ENCODE peak calls at places on chromosomes 11 and 22, in nine cellular contexts. H is transverse colon, L is A549, V is tibial nerve, W is stomach, A is spleen, N is body of pancreas, T is heart left ventricle, S is HCT116. O is an unnamed sample.

GRCh38 chr11:19844806-19845205 is 132.2 kb downstream of the NAV2 start:
- DNase-seq in H (no peak), L (no peak), V (no peak), W (no peak), A (no peak), N (no peak), T (no peak), S (no peak), O (no peak)

GRCh38 chr22:20080445-20080775 is 369 bp downstream of the DGCR8 start:
- DNase-seq in H (peak; percentile 71), L (peak; percentile 36), V (peak; percentile 17), W (peak; percentile 62), A (peak; percentile 94), N (peak; percentile 54), T (peak; percentile 79), S (no peak), O (peak; percentile 80)

GRCh38 chr11:115182282-115182952 is 321.8 kb downstream of the CADM1 start:
- DNase-seq in H (no peak), L (no peak), V (no peak), W (no peak), A (no peak), N (no peak), T (no peak), S (no peak), O (no peak)

GRCh38 chr22:21064917-21065864 is 19.4 kb downstream of the LRRC74B start:
- DNase-seq in H (no peak), L (no peak), V (no peak), W (no peak), A (no peak), N (no peak), T (no peak), S (no peak), O (no peak)

GRCh38 chr11:129508163-129508562 is 132.5 kb downstream of the BARX2 start:
- DNase-seq in H (no peak), L (no peak), V (no peak), W (no peak), A (no peak), N (no peak), T (no peak), S (no peak), O (no peak)

GRCh38 chr11:69312418-69313399 is 18.8 kb downstream of the MYEOV start:
- DNase-seq in H (no peak), L (no peak), V (no peak), W (no peak), A (no peak), N (no peak), T (peak; percentile 78), S (no peak), O (no peak)

GRCh38 chr11:14184548-14184947 is 174.4 kb downstream of the RRAS2 start:
- DNase-seq in H (no peak), L (no peak), V (no peak), W (no peak), A (no peak), N (no peak), T (no peak), S (no peak), O (no peak)

GRCh38 chr11:38019072-38019775 is 1421.2 kb upstream of the RAG2 start:
- DNase-seq in H (no peak), L (no peak), V (no peak), W (no peak), A (no peak), N (no peak), T (no peak), S (no peak), O (no peak)

GRCh38 chr11:124442442-124442841 is 3.1 kb downstream of the OR8B8 start:
- DNase-seq in H (no peak), L (no peak), V (no peak), W (no peak), A (no peak), N (no peak), T (no peak), S (no peak), O (no peak)

GRCh38 chr11:118263109-118263508 is 988 bp downstream of the MPZL2 start:
- DNase-seq in H (no peak), L (no peak), V (no peak), W (no peak), A (no peak), N (peak; percentile 20), T (no peak), S (no peak), O (no peak)

GRCh38 chr11:67983916-67984315 is 20.0 kb downstream of the UNC93B1 start:
- DNase-seq in H (no peak), L (no peak), V (no peak), W (no peak), A (no peak), N (no peak), T (no peak), S (no peak), O (no peak)
- TF ChIP-seq POLR2A in H (no peak), L (no peak), V (no peak), W (no peak), A (no peak), N (no peak), T (no peak), S (no peak), O (no peak)

GRCh38 chr11:76085321-76085720 is 121.0 kb downstream of the WNT11 start:
- DNase-seq in H (no peak), L (no peak), V (no peak), W (no peak), A (no peak), N (no peak), T (no peak), S (no peak), O (no peak)

GRCh38 chr11:76090821-76091220 is 115.5 kb downstream of the WNT11 start:
- DNase-seq in H (no peak), L (no peak), V (no peak), W (no peak), A (no peak), N (no peak), T (no peak), S (no peak), O (no peak)

GRCh38 chr11:76083563-76084451 is 122.5 kb downstream of the WNT11 start:
- DNase-seq in H (no peak), L (no peak), V (peak; percentile 28), W (no peak), A (no peak), N (no peak), T (no peak), S (no peak), O (no peak)

GRCh38 chr11:76087749-76088148 is 118.6 kb downstream of the WNT11 start:
- DNase-seq in H (no peak), L (no peak), V (no peak), W (no peak), A (no peak), N (no peak), T (no peak), S (no peak), O (no peak)

DNA sequence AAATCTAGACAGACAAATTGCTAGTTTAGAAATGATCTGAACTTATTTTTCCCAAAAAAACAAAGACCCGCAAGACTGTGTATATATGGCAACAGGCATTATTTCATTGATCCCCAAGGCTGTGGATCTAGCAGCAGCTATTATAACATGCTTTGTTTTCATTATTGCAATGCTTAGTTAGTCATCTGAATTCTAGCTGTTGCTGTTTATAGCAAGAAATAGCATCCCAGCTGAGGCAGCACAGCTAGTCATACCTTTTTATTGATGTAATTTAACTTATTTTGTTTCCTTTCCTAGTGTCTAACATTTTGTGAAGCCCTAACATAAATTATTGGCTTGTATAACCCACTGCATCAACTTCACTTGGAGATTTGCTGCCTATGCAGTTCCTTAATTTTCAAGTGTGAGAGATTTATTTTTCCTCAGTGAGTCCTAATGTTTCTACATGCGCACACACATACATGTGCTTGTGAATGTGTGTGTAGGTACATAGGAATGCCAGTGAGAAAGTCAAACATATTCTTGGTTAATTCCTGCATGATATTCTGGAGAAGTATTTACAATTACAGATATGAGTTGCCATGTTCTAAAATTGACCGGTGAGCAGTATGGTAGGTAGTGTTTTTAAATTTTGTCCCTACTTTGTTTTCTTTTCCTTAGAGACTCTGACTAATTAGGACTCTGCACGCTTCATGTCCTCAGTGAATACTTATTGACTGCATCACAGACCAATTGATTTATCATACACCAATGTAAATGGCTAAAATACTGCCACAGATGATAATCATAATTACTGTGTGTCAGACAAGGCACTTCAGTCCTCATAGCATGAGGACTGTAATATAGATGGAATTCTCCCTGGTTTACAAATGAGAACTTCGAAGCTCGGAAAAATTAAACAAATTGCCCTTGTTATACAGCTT is 119.3 kb downstream of the WNT11 start:
- DNase-seq in H (no peak), L (no peak), V (no peak), W (no peak), A (no peak), N (no peak), T (no peak), S (no peak), O (no peak)
- H3K27ac ChIP-seq in H (no peak overlapping the region), L (no peak overlapping the region), V (no peak overlapping the region), W (no peak overlapping the region), A (no peak overlapping the region), N (no peak overlapping the region), T (no peak overlapping the region), S (no peak overlapping the region), O (no peak overlapping the region)

GRCh38 chr11:46295312-46295995 is 18.0 kb downstream of the CREB3L1 start:
- DNase-seq in H (peak; percentile 70), L (no peak), V (no peak), W (peak; percentile 61), A (peak; percentile 90), N (peak; percentile 72), T (peak; percentile 89), S (no peak), O (peak; percentile 77)
- TF ChIP-seq POLR2A in H (no peak), L (peak; percentile 50), V (no peak), W (no peak), A (no peak), N (no peak), T (no peak), S (peak; percentile 52), O (no peak)

GRCh38 chr22:40082184-40082583 is 87.4 kb downstream of the FAM83F start:
- DNase-seq in H (no peak), L (no peak), V (no peak), W (no peak), A (no peak), N (no peak), T (no peak), S (no peak), O (no peak)

GRCh38 chr22:40071720-40072119 is 77.0 kb downstream of the FAM83F start:
- DNase-seq in H (no peak), L (no peak), V (no peak), W (no peak), A (no peak), N (no peak), T (no peak), S (no peak), O (no peak)

GRCh38 chr22:40076702-40077645 is 82.2 kb downstream of the FAM83F start:
- DNase-seq in H (no peak), L (no peak), V (no peak), W (no peak), A (no peak), N (no peak), T (no peak), S (no peak), O (no peak)

GRCh38 chr22:40081662-40082061 is 86.9 kb downstream of the FAM83F start:
- DNase-seq in H (no peak), L (no peak), V (no peak), W (no peak), A (no peak), N (no peak), T (no peak), S (no peak), O (no peak)

DNA sequence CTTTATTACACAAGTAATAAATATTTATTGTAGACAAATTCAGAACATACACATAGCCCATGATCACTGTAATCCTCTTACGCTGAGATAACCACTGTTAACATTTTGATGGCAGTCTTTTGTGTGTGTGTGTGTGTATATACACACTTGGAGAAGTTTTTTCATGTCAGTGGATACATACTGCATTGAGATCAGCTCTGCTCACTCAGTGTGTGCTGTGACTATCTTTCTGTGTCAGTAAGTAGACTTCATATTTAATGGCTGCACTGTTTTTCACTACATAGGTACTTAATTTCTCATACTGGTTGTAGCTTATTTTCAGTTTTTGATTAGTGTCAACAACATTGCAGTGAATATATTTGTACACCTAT is 82.9 kb downstream of the FAM83F start:
- DNase-seq in H (no peak), L (no peak), V (no peak), W (no peak), A (no peak), N (no peak), T (no peak), S (no peak), O (no peak)
- H3K27ac ChIP-seq in H (no peak overlapping the region), L (no peak overlapping the region), V (no peak overlapping the region), W (no peak overlapping the region), A (no peak overlapping the region), N (no peak overlapping the region), T (no peak overlapping the region), S (no peak overlapping the region), O (no peak overlapping the region)

O was measured in Peyer's patch.